ENCODE peak calls at places on chromosome 13, in seven cellular contexts. S is A549, E is HepG2, V is K562, W is GM12878, Q is SK-N-SH, M is H1. T is an unnamed sample.

GRCh38 chr13:110274687-110275086 is 32.3 kb downstream of the COL4A1 start:
- DNase-seq in E (no peak), S (peak), Q (no peak), M (peak), V (no peak), W (no peak), T (peak)

GRCh38 chr13:48891586-48891985 is 84.1 kb upstream of the FNDC3A start:
- DNase-seq in E (peak), S (peak), V (no peak), W (no peak), M (no peak), Q (no peak), T (peak)

GRCh38 chr13:83024226-83024625 is 858.0 kb downstream of the SLITRK1 start:
- DNase-seq in E (no peak), W (no peak), V (no peak), Q (no peak), S (no peak), M (no peak), T (no peak)

GRCh38 chr13:34207334-34207733 is 389.4 kb downstream of the RFC3 start:
- DNase-seq in E (no peak), W (no peak), Q (no peak), V (no peak), M (no peak), S (peak), T (no peak)

GRCh38 chr13:101614491-101614890 is 162.0 kb downstream of the ITGBL1 start:
- DNase-seq in E (no peak), Q (no peak), M (no peak), W (no peak), S (no peak), V (no peak), T (no peak)

GRCh38 chr13:72763411-72763810 is 18.3 kb downstream of the DIS3 start:
- DNase-seq in S (no peak), W (no peak), E (no peak), M (no peak), V (no peak), Q (no peak), T (no peak)

GRCh38 chr13:42041017-42041683 is 7.3 kb upstream of the DGKH start:
- DNase-seq in E (no peak), Q (peak), W (peak), M (peak), S (peak), V (peak), T (peak)

GRCh38 chr13:85445534-85445933 is 353.7 kb downstream of the SLITRK6 start:
- DNase-seq in M (no peak), S (no peak), W (no peak), Q (no peak), V (no peak), E (no peak), T (no peak)

GRCh38 chr13:43669101-43669500 is 117.7 kb downstream of the ENOX1 start:
- DNase-seq in S (no peak), V (no peak), E (no peak), Q (no peak), M (no peak), W (no peak), T (no peak)

GRCh38 chr13:73040479-73040878 is 18.3 kb upstream of the KLF5 start:
- DNase-seq in E (peak), S (peak), W (no peak), V (no peak), M (no peak), Q (no peak), T (no peak)

GRCh38 chr13:30403491-30403890 is 18.8 kb upstream of the UBE2L5 start:
- DNase-seq in V (no peak), M (no peak), E (no peak), Q (no peak), W (no peak), S (no peak), T (no peak)

GRCh38 chr13:60453490-60453889 is 56.5 kb downstream of the TDRD3 start:
- DNase-seq in S (no peak), V (no peak), Q (no peak), W (no peak), M (no peak), E (no peak), T (no peak)

GRCh38 chr13:108944760-108945159 is 315.3 kb downstream of the MYO16 start:
- DNase-seq in M (no peak), V (no peak), W (no peak), E (no peak), Q (no peak), S (peak), T (peak)

GRCh38 chr13:48728876-48729275 is 75.1 kb downstream of the CYSLTR2 start:
- DNase-seq in W (no peak), M (no peak), V (no peak), Q (no peak), E (no peak), S (no peak), T (no peak)

GRCh38 chr13:87666826-87667225 is 4.3 kb upstream of the SLITRK5 start:
- DNase-seq in S (no peak), W (no peak), M (no peak), E (no peak), Q (no peak), V (no peak), T (no peak)

GRCh38 chr13:42680748-42681147 is 100.6 kb upstream of the FAM216B start:
- DNase-seq in W (no peak), S (no peak), Q (no peak), M (no peak), V (no peak), E (no peak), T (peak)

GRCh38 chr13:38147050-38147449 is 202.6 kb upstream of the UFM1 start:
- DNase-seq in S (no peak), W (no peak), E (no peak), M (no peak), V (no peak), Q (no peak), T (no peak)

GRCh38 chr13:78602561-78603239 is 652 bp downstream of the POU4F1 start:
- DNase-seq in S (no peak), W (no peak), M (peak), E (no peak), V (peak), Q (no peak), T (peak)

GRCh38 chr13:37934339-37935191 is 65.0 kb upstream of the TRPC4 start:
- DNase-seq in Q (no peak), S (no peak), W (no peak), E (no peak), V (no peak), M (peak), T (no peak)

GRCh38 chr13:42997381-42997780 is 5.3 kb upstream of the EPSTI1 start:
- DNase-seq in M (no peak), W (no peak), S (no peak), E (no peak), V (no peak), Q (no peak), T (no peak)

GRCh38 chr13:95573226-95573625 is 20.7 kb downstream of the CLDN10 start:
- DNase-seq in W (no peak), M (no peak), E (no peak), S (no peak), V (no peak), Q (no peak), T (no peak)
- TF ChIP-seq MAX in W (no peak), M (no peak), E (no peak), S (no peak), V (no peak), Q (no peak), T (no peak)

GRCh38 chr13:23467932-23468278 is 34.4 kb upstream of the SACS start:
- DNase-seq in W (no peak), E (no peak), S (no peak), Q (no peak), M (no peak), V (no peak), T (no peak)

GRCh38 chr13:23466144-23467002 is 32.9 kb upstream of the SACS start:
- DNase-seq in M (peak), W (peak), E (peak), S (peak), V (peak), Q (peak), T (peak)

GRCh38 chr13:23468811-23469210 is 35.3 kb upstream of the SACS start:
- DNase-seq in Q (peak), V (no peak), E (no peak), S (no peak), W (no peak), M (no peak), T (no peak)

GRCh38 chr13:23469901-23470525 is 36.5 kb upstream of the SACS start:
- DNase-seq in W (no peak), Q (no peak), S (peak), M (no peak), V (no peak), E (no peak), T (no peak)

GRCh38 chr13:23467048-23467931 is 33.8 kb upstream of the SACS start:
- DNase-seq in M (no peak), Q (peak), S (no peak), V (no peak), E (no peak), W (no peak), T (no peak)
- H3K4me3 ChIP-seq in M (no peak), Q (peak), S (no peak), V (no peak), E (peak), W (no peak), T (peak)

DNA sequence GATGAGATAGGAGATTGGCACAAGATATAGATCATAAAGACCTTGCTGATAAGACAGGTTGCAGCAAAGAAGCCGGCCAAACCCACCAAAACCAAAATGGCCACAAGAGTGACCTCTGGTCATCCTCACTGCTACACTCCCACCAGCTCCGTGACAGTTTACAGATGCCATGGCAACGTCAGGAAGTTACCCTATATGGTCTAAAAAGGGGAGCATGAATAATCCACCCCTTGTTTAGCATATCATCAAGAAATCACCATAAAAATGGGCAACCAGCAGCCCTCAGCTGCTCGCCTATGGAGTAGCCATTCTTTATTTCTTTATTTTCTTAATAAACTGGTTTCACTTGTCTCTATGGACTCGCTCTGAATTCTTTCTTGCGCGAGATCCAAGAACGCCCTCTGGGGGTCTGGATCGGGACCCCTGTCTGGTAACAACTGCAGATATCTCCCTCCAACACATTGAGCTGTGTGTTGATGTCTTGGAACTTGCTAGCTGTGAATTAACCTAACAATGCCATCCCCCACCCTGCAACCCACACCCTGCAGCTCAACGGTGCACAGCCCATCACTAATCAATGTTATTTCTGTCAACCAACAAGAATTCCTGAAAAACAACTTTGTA is 27.1 kb upstream of the GRTP1 start:
- DNase-seq in E (no peak), M (no peak), W (no peak), V (no peak), Q (peak), S (no peak), T (no peak)
- TF ChIP-seq MAX in E (no peak), M (no peak), W (no peak), V (no peak), Q (no peak), S (no peak), T (no peak)

GRCh38 chr13:98413796-98414195 is 163.1 kb downstream of the STK24 start:
- DNase-seq in M (no peak), E (no peak), S (no peak), V (no peak), W (no peak), Q (no peak), T (peak)

GRCh38 chr13:98411013-98411412 is 165.9 kb downstream of the STK24 start:
- DNase-seq in Q (no peak), V (no peak), W (no peak), M (no peak), E (no peak), S (no peak), T (no peak)

GRCh38 chr13:98410591-98410990 is 166.3 kb downstream of the STK24 start:
- DNase-seq in V (no peak), E (no peak), Q (no peak), S (no peak), M (no peak), W (no peak), T (no peak)

GRCh38 chr13:98409281-98409680 is 167.6 kb downstream of the STK24 start:
- DNase-seq in V (no peak), S (no peak), Q (no peak), E (no peak), M (no peak), W (no peak), T (no peak)

DNA sequence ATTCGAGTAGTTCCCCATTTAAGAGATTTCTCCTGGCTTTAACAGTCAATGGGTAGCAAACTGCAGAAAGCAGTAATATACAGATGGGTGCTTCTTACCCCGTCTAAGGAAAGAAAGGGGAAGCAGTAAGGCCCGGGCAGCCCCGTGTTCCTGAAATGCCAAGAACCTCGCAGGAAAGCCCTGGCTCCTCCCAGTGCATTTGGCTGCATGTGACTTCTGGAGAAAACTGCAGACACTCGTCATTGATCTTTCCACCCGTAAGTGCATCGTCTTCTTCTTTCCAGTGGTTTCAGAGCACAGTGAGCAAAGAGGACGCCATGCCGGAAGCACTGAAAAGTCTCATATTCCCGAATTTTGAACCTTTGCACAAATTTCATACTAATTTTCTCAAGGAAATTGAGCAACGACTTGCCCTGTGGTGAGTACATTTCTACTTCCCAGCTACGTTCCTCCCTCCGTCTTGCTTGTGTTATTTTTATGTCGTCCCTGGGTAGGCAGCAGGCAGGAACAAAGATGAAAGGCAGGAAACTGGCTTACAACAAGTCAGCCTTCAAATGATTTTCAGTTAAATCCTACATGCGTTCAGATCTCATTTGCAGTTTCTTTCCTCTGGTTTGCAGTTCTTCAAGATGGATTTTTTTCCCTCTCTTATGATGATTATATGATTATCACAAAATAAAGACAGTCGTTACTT is 165.1 kb downstream of the STK24 start:
- DNase-seq in V (no peak), S (no peak), W (no peak), E (no peak), Q (no peak), M (no peak), T (peak)
- H3K4me3 ChIP-seq in V (no peak), S (no peak), W (no peak), E (no peak), Q (no peak), M (no peak), T (peak)

GRCh38 chr13:51357928-51358595 is 18.6 kb downstream of the SERPINE3 start:
- DNase-seq in S (no peak), M (no peak), V (no peak), Q (no peak), W (no peak), E (no peak), T (no peak)

GRCh38 chr13:51360489-51360888 is 21.0 kb downstream of the SERPINE3 start:
- DNase-seq in Q (no peak), S (no peak), V (no peak), E (no peak), W (no peak), M (no peak), T (no peak)

GRCh38 chr13:51363625-51364024 is 24.1 kb downstream of the SERPINE3 start:
- DNase-seq in S (no peak), E (no peak), M (no peak), W (no peak), V (no peak), Q (no peak), T (no peak)

GRCh38 chr13:51359352-51359751 is 19.9 kb downstream of the SERPINE3 start:
- DNase-seq in M (no peak), E (no peak), V (no peak), W (no peak), S (no peak), Q (no peak), T (no peak)

DNA sequence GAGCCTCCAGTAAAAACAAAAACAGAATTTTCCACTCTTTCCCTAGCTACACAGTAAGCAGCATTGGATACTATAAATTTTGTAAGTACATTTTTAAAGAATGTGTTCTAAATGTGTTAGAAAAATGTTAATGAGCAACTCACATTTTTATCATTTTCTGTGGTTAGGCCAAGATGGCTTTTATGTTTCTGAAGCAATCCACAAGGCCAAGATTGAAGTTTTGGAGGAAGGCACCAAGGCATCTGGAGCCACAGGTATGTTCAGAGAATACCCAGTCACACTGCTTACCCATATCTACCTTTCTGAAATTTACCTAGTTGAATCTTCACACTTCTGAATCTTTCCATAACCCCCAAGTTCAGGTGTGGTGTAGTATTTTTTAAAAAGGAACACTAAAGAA is 21.6 kb downstream of the SERPINE3 start:
- DNase-seq in E (no peak), Q (no peak), S (no peak), M (no peak), W (no peak), V (no peak), T (no peak)
- TF ChIP-seq MAX in E (no peak), Q (no peak), S (no peak), M (no peak), W (no peak), V (no peak), T (no peak)

GRCh38 chr13:51786425-51787010 is 17.4 kb downstream of the DHRS12 start:
- DNase-seq in E (no peak), V (no peak), M (no peak), Q (no peak), S (no peak), W (no peak), T (no peak)
- H3K4me3 ChIP-seq in E (no peak), V (no peak), M (no peak), Q (no peak), S (no peak), W (no peak), T (no peak)

GRCh38 chr13:105998233-105998550 is 537.3 kb downstream of the EFNB2 start:
- DNase-seq in M (no peak), S (no peak), W (no peak), V (no peak), Q (no peak), E (no peak), T (no peak)
- TF ChIP-seq MAX in M (no peak), S (no peak), W (no peak), V (no peak), Q (no peak), E (no peak), T (no peak)

GRCh38 chr13:31946091-31946770 is 85.3 kb upstream of the FRY start:
- DNase-seq in E (no peak), V (no peak), S (no peak), M (no peak), Q (no peak), W (no peak), T (no peak)
- H3K4me3 ChIP-seq in E (no peak), V (no peak), S (no peak), M (no peak), Q (no peak), W (no peak), T (no peak)

GRCh38 chr13:111859361-111860105 is 207.4 kb upstream of the SOX1 start:
- DNase-seq in Q (no peak), V (no peak), M (peak), S (no peak), W (no peak), E (no peak), T (no peak)
- TF ChIP-seq MAX in Q (no peak), V (no peak), M (no peak), S (no peak), W (no peak), E (no peak), T (no peak)

GRCh38 chr13:27821566-27821965 is 29.3 kb downstream of the GSX1 start:
- DNase-seq in Q (no peak), S (no peak), W (no peak), M (peak), E (no peak), V (no peak), T (no peak)
- H3K4me3 ChIP-seq in Q (no peak), S (no peak), W (no peak), M (no peak), E (no peak), V (no peak), T (no peak)